ENCODE peak calls at places on chromosomes 4 and X, in four cellular contexts. N, Z, W and P are unnamed samples.

GRCh38 chr4:143341186-143341755 is 4.6 kb downstream of the GAB1 start:
- DNase-seq in N (no peak), Z (no peak), W (no peak), P (no peak)

GRCh38 chr4:165079476-165079875 is 25.8 kb downstream of the TRIM75 start:
- DNase-seq in N (no peak), Z (peak; percentile 38), W (peak; percentile 43), P (peak; percentile 20)

GRCh38 chr4:176498857-176499256 is 179.1 kb downstream of the SPCS3 start:
- DNase-seq in N (no peak), Z (no peak), W (no peak), P (peak; percentile 71)

GRCh38 chr4:159197885-159198269 is 95.0 kb downstream of the RAPGEF2 start:
- DNase-seq in N (no peak), Z (no peak), W (no peak), P (no peak)

GRCh38 chr4:85909851-85910250 is 434.9 kb downstream of the ARHGAP24 start:
- DNase-seq in N (no peak), Z (no peak), W (peak; percentile 22), P (no peak)

GRCh38 chrX:148049441-148049840 is 68.3 kb downstream of the FMR1NB start:
- DNase-seq in N (no peak), Z (no peak), W (no peak), P (peak; percentile 25)

GRCh38 chr4:133208694-133209285 is 59.7 kb downstream of the PCDH10 start:
- DNase-seq in N (no peak), Z (no peak), W (no peak), P (no peak)

GRCh38 chrX:150236304-150236703 is 126.8 kb upstream of the MAMLD1 start:
- DNase-seq in N (no peak), Z (no peak), W (no peak), P (no peak)

GRCh38 chrX:72045552-72046277 is 86.0 kb downstream of the RTL5 start:
- DNase-seq in N (no peak), Z (no peak), W (no peak), P (peak; percentile 65)

GRCh38 chr4:158169516-158169915 is 3.3 kb downstream of the GASK1B start:
- DNase-seq in N (no peak), Z (no peak), W (no peak), P (peak; percentile 40)

GRCh38 chr4:160370046-160370445 is 1267.2 kb downstream of the RAPGEF2 start:
- DNase-seq in N (no peak), Z (no peak), W (no peak), P (peak; percentile 4)

GRCh38 chr4:169620846-169621228 is 459 bp downstream of the CLCN3 start:
- DNase-seq in N (no peak), Z (peak; percentile 43), W (no peak), P (peak; percentile 21)

GRCh38 chr4:14168919-14169318 is 541.4 kb upstream of the BOD1L1 start:
- DNase-seq in N (no peak), Z (peak; percentile 83), W (peak; percentile 18), P (peak; percentile 82)